ENCODE peak calls at places on chromosome 6, in six cellular contexts. U is glutamatergic neuron, W is type B pancreatic cell, F is GM20000, S is astrocyte of the spinal cord, Q is pancreas. O is an unnamed sample.

GRCh38 chr6:169800668-169801395 is 49.4 kb downstream of the ERMARD start:
- DNase-seq in U (peak; percentile 47), W (peak; percentile 64), F (no peak), S (peak; percentile 52), Q (peak; percentile 62), O (no peak)

GRCh38 chr6:34657307-34657978 is 39.1 kb downstream of the ILRUN start:
- DNase-seq in U (no peak), W (no peak), F (no peak), S (peak; percentile 92), Q (no peak), O (no peak)

GRCh38 chr6:44062771-44063560 is 64.3 kb downstream of the MRPL14 start:
- DNase-seq in U (no peak), W (no peak), F (no peak), S (no peak), Q (no peak), O (peak; percentile 48)

GRCh38 chr6:13004610-13005009 is 288.0 kb downstream of the PHACTR1 start:
- DNase-seq in U (no peak), W (no peak), F (no peak), S (no peak), Q (no peak), O (no peak)

GRCh38 chr6:96001891-96002575 is 13.7 kb upstream of the FUT9 start:
- DNase-seq in U (no peak), W (no peak), F (no peak), S (no peak), Q (peak; percentile 54), O (no peak)

GRCh38 chr6:118725944-118726343 is 74.6 kb upstream of the CEP85L start:
- DNase-seq in U (no peak), W (no peak), F (no peak), S (no peak), Q (no peak), O (no peak)

GRCh38 chr6:88183503-88183902 is 17.4 kb upstream of the CNR1 start:
- DNase-seq in U (no peak), W (no peak), F (no peak), S (no peak), Q (no peak), O (no peak)

GRCh38 chr6:103273048-103273447 is 1586.7 kb downstream of the HACE1 start:
- DNase-seq in U (no peak), W (no peak), F (peak; percentile 1), S (no peak), Q (no peak), O (peak; percentile 5)

GRCh38 chr6:121594053-121594452 is 158.6 kb downstream of the GJA1 start:
- DNase-seq in U (no peak), W (no peak), F (no peak), S (no peak), Q (no peak), O (no peak)

GRCh38 chr6:2909718-2910117 is 6.6 kb upstream of the SERPINB9 start:
- DNase-seq in U (no peak), W (peak; percentile 32), F (no peak), S (no peak), Q (no peak), O (no peak)

DNA sequence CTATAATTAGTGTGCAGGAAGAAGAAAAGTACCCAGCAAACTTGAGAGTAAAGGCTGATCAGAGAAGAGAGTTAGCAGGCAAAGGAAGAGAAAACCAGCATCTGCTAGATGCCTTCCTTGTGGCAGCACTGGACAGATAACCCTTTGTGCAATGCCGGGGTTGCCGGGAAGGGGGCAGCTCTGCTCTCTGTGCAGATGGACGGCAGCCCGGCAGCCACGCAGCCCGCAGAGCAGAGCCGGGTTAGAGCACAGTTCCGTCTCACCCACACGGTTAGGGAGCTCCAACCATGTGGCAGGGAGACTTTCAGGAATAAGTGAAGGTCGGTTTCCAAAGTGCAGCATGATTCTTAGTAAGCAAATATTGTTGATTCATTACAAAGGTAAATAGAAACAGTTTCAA is 80.0 kb upstream of the RPS6KA2 start:
- DNase-seq in U (peak; percentile 83), W (no peak), F (peak; percentile 50), S (peak; percentile 29), Q (peak; percentile 84), O (peak; percentile 50)
- TF ChIP-seq CTCF in U (peak; percentile 51), W (peak; percentile 71), F (peak; percentile 64), S (peak; percentile 58), Q (peak; percentile 39), O (peak; percentile 53)

GRCh38 chr6:131255911-131256310 is 120.6 kb downstream of the AKAP7 start:
- DNase-seq in U (no peak), W (no peak), F (no peak), S (peak; percentile 46), Q (no peak), O (no peak)

GRCh38 chr6:131244942-131245341 is 109.7 kb downstream of the AKAP7 start:
- DNase-seq in U (no peak), W (no peak), F (no peak), S (no peak), Q (no peak), O (no peak)

GRCh38 chr6:131251593-131252204 is 116.4 kb downstream of the AKAP7 start:
- DNase-seq in U (no peak), W (no peak), F (no peak), S (no peak), Q (no peak), O (no peak)

GRCh38 chr6:131255434-131255833 is 120.2 kb downstream of the AKAP7 start:
- DNase-seq in U (no peak), W (no peak), F (no peak), S (no peak), Q (no peak), O (no peak)

GRCh38 chr6:131250121-131250520 is 114.9 kb downstream of the AKAP7 start:
- DNase-seq in U (peak; percentile 41), W (no peak), F (peak; percentile 2), S (peak; percentile 65), Q (peak; percentile 64), O (no peak)
- TF ChIP-seq CTCF in U (no peak), W (peak; percentile 19), F (no peak), S (no peak), Q (no peak), O (no peak)

GRCh38 chr6:162773996-162774395 is 46.2 kb downstream of the PACRG start:
- DNase-seq in U (peak; percentile 53), W (no peak), F (no peak), S (no peak), Q (no peak), O (no peak)

GRCh38 chr6:162777091-162777490 is 49.3 kb downstream of the PACRG start:
- DNase-seq in U (no peak), W (no peak), F (no peak), S (no peak), Q (no peak), O (no peak)

DNA sequence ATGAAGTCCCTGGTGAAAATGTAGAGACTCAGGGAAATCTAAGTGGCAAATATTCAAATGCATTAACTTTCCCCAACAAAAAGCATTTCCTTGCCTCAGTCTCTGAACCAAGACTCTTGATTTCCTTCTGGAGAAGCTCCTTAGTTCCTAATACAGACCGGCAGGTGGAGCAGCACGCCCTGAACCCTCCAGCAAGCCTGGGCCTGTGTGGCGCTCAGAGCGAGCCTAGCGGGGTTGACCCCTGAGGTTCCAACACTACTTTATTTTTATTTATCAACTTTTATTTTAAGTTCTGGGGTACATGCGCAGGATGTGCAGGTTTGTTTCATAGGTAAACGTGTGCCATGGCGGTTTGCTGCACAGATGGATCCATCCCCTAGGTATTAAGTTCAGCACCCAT is 50.8 kb downstream of the PACRG start:
- DNase-seq in U (no peak), W (no peak), F (no peak), S (no peak), Q (no peak), O (no peak)
- TF ChIP-seq CTCF in U (no peak), W (no peak), F (no peak), S (no peak), Q (no peak), O (no peak)

GRCh38 chr6:145074805-145075204 is 660.5 kb downstream of the EPM2A start:
- DNase-seq in U (no peak), W (no peak), F (no peak), S (no peak), Q (no peak), O (no peak)

GRCh38 chr6:145076110-145076841 is 659.0 kb downstream of the EPM2A start:
- DNase-seq in U (no peak), W (no peak), F (no peak), S (no peak), Q (no peak), O (no peak)

GRCh38 chr6:145073811-145074210 is 661.5 kb downstream of the EPM2A start:
- DNase-seq in U (no peak), W (no peak), F (no peak), S (no peak), Q (no peak), O (no peak)

GRCh38 chr6:145077382-145077781 is 657.9 kb downstream of the EPM2A start:
- DNase-seq in U (no peak), W (no peak), F (no peak), S (no peak), Q (no peak), O (no peak)

DNA sequence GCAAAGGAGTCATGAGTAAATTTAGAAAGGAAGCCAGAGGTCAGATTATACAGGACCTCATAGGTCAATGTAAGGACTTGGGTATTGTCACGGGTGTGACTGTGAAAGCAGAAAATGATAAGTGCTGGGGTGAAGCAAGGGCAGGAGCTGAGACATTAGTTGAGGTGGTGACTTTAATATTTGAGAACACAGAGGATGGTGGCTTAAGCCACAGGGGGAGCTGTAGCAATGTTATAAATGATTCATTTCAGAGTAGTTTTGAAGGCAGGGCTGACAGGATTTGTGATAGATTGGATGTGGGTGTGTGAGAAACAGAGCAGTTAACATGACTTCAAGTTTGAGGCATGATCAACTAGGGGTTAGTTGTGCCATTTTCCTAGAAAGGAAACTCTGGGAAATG is 659.9 kb downstream of the EPM2A start:
- DNase-seq in U (no peak), W (no peak), F (no peak), S (no peak), Q (no peak), O (no peak)
- TF ChIP-seq CTCF in U (no peak), W (peak; percentile 36), F (no peak), S (no peak), Q (no peak), O (no peak)